ENCODE peak calls at places on chromosomes 12 and 14, in six cellular contexts. One of them, this sample, is unnamed.

GRCh38 chr14:39050389-39050788 is 52.6 kb downstream of the SEC23A start:
- DNase-seq in CD8-positive, alpha-beta T cell: no peak
- DNase-seq in psoas muscle: no peak
- DNase-seq in aorta: no peak
- DNase-seq in A549: peak
- DNase-seq in substantia nigra: no peak
- DNase-seq in this sample: peak

GRCh38 chr12:43937947-43938346 is 102.1 kb downstream of the TMEM117 start:
- DNase-seq in CD8-positive, alpha-beta T cell: no peak
- DNase-seq in psoas muscle: no peak
- DNase-seq in aorta: no peak
- DNase-seq in A549: peak
- DNase-seq in substantia nigra: no peak
- DNase-seq in this sample: no peak

GRCh38 chr14:34046799-34047520 is 96.1 kb upstream of the EGLN3 start:
- DNase-seq in CD8-positive, alpha-beta T cell: no peak
- DNase-seq in psoas muscle: no peak
- DNase-seq in aorta: no peak
- DNase-seq in A549: no peak
- DNase-seq in substantia nigra: no peak
- DNase-seq in this sample: no peak

GRCh38 chr14:75720828-75721227 is 59.8 kb downstream of the TTLL5 start:
- DNase-seq in CD8-positive, alpha-beta T cell: no peak
- DNase-seq in psoas muscle: peak
- DNase-seq in aorta: peak
- DNase-seq in A549: no peak
- DNase-seq in substantia nigra: peak
- DNase-seq in this sample: no peak

GRCh38 chr12:29640589-29641345 is 143.0 kb downstream of the TMTC1 start:
- DNase-seq in CD8-positive, alpha-beta T cell: no peak
- DNase-seq in psoas muscle: peak
- DNase-seq in aorta: peak
- DNase-seq in A549: peak
- DNase-seq in substantia nigra: no peak
- DNase-seq in this sample: no peak

GRCh38 chr14:53740570-53740969 is 216.1 kb downstream of the BMP4 start:
- DNase-seq in CD8-positive, alpha-beta T cell: no peak
- DNase-seq in psoas muscle: no peak
- DNase-seq in aorta: no peak
- DNase-seq in A549: no peak
- DNase-seq in substantia nigra: no peak
- DNase-seq in this sample: no peak

GRCh38 chr12:102427542-102427923 is 52.8 kb downstream of the IGF1 start:
- DNase-seq in CD8-positive, alpha-beta T cell: no peak
- DNase-seq in psoas muscle: peak
- DNase-seq in aorta: peak
- DNase-seq in A549: no peak
- DNase-seq in substantia nigra: no peak
- DNase-seq in this sample: no peak

GRCh38 chr14:92846162-92846897 is 52.2 kb downstream of the GOLGA5 start:
- DNase-seq in CD8-positive, alpha-beta T cell: no peak
- DNase-seq in psoas muscle: no peak
- DNase-seq in aorta: no peak
- DNase-seq in A549: peak
- DNase-seq in substantia nigra: no peak
- DNase-seq in this sample: no peak

GRCh38 chr12:50477241-50477832 is 27.4 kb upstream of the DIP2B start:
- DNase-seq in CD8-positive, alpha-beta T cell: no peak
- DNase-seq in psoas muscle: no peak
- DNase-seq in aorta: no peak
- DNase-seq in A549: no peak
- DNase-seq in substantia nigra: no peak
- DNase-seq in this sample: no peak

GRCh38 chr14:104816678-104816945 is 15.7 kb downstream of the ZBTB42 start:
- DNase-seq in CD8-positive, alpha-beta T cell: no peak
- DNase-seq in psoas muscle: no peak
- DNase-seq in aorta: no peak
- DNase-seq in A549: no peak
- DNase-seq in substantia nigra: no peak
- DNase-seq in this sample: no peak

GRCh38 chr12:40446385-40446784 is 221.6 kb downstream of the LRRK2 start:
- DNase-seq in CD8-positive, alpha-beta T cell: no peak
- DNase-seq in psoas muscle: no peak
- DNase-seq in aorta: no peak
- DNase-seq in A549: peak
- DNase-seq in substantia nigra: no peak
- DNase-seq in this sample: no peak

GRCh38 chr12:110316861-110317260 is 35.8 kb downstream of the ATP2A2 start:
- DNase-seq in CD8-positive, alpha-beta T cell: no peak
- DNase-seq in psoas muscle: no peak
- DNase-seq in aorta: no peak
- DNase-seq in A549: no peak
- DNase-seq in substantia nigra: no peak
- DNase-seq in this sample: peak

GRCh38 chr14:54209501-54210231 is 187.1 kb upstream of the CDKN3 start:
- DNase-seq in CD8-positive, alpha-beta T cell: no peak
- DNase-seq in psoas muscle: no peak
- DNase-seq in aorta: no peak
- DNase-seq in A549: no peak
- DNase-seq in substantia nigra: no peak
- DNase-seq in this sample: no peak

GRCh38 chr12:50087995-50088394 is 2.9 kb downstream of the SMARCD1 start:
- DNase-seq in CD8-positive, alpha-beta T cell: no peak
- DNase-seq in psoas muscle: no peak
- DNase-seq in aorta: peak
- DNase-seq in A549: no peak
- DNase-seq in substantia nigra: no peak
- DNase-seq in this sample: no peak

GRCh38 chr14:69643430-69644200 is 32.2 kb downstream of the SUSD6 start:
- DNase-seq in CD8-positive, alpha-beta T cell: no peak
- DNase-seq in psoas muscle: peak
- DNase-seq in aorta: no peak
- DNase-seq in A549: peak
- DNase-seq in substantia nigra: no peak
- DNase-seq in this sample: no peak

GRCh38 chr12:1184402-1184801 is 193.4 kb downstream of the ERC1 start:
- DNase-seq in CD8-positive, alpha-beta T cell: no peak
- DNase-seq in psoas muscle: no peak
- DNase-seq in aorta: no peak
- DNase-seq in A549: no peak
- DNase-seq in substantia nigra: no peak
- DNase-seq in this sample: no peak

DNA sequence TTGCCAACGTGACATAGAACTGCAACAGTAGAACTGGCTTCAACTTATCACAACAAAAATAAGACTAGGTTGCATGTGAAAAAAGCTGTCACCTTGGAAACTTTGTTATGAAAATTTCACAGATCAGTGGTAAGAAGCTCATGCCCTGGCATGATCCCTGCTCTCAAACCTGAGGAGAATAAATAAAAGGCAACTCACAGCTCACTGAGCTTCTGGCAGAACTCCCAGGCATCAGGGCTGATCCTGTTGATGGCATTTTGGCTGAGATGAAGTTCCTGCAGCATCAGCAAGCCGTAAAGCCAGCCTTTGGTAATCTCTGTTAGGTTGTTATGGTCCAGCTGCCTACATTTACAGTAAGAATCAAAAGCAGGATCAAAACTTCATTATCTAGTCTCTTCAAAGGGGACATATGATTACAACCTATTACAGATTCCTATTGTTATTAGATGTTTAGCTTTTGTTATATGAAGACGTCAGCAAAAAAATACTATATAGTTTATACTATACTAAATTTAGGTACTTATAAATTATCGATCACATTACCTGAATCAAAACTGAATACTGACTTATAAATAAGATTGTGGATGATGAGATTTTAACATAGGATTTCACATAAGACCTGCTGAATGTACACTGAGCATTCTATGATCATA is 32.0 kb downstream of the LRIG3 start:
- DNase-seq in CD8-positive, alpha-beta T cell: no peak
- DNase-seq in psoas muscle: no peak
- DNase-seq in aorta: peak
- DNase-seq in A549: peak
- DNase-seq in substantia nigra: peak
- DNase-seq in this sample: peak
- H3K27ac ChIP-seq in CD8-positive, alpha-beta T cell: no peak
- H3K27ac ChIP-seq in psoas muscle: no peak
- H3K27ac ChIP-seq in aorta: no peak
- H3K27ac ChIP-seq in A549: no peak
- H3K27ac ChIP-seq in substantia nigra: no peak
- H3K27ac ChIP-seq in this sample: no peak

GRCh38 chr14:64971890-64972785 is at the start of gene RAB15:
- DNase-seq in CD8-positive, alpha-beta T cell: no peak
- DNase-seq in psoas muscle: peak
- DNase-seq in aorta: peak
- DNase-seq in A549: peak
- DNase-seq in substantia nigra: no peak
- DNase-seq in this sample: no peak
- H3K27ac ChIP-seq in CD8-positive, alpha-beta T cell: no peak
- H3K27ac ChIP-seq in psoas muscle: peak
- H3K27ac ChIP-seq in aorta: no peak
- H3K27ac ChIP-seq in A549: peak
- H3K27ac ChIP-seq in substantia nigra: no peak
- H3K27ac ChIP-seq in this sample: no peak

GRCh38 chr14:94129758-94130414 is 482 bp upstream of the IFI27L2 start:
- DNase-seq in CD8-positive, alpha-beta T cell: no peak
- DNase-seq in psoas muscle: peak
- DNase-seq in aorta: peak
- DNase-seq in A549: peak
- DNase-seq in substantia nigra: no peak
- DNase-seq in this sample: no peak

GRCh38 chr14:94128216-94128839 is 1.1 kb downstream of the IFI27L2 start:
- DNase-seq in CD8-positive, alpha-beta T cell: no peak
- DNase-seq in psoas muscle: no peak
- DNase-seq in aorta: no peak
- DNase-seq in A549: no peak
- DNase-seq in substantia nigra: no peak
- DNase-seq in this sample: no peak

GRCh38 chr14:94126800-94127199 is 2.6 kb downstream of the IFI27L2 start:
- DNase-seq in CD8-positive, alpha-beta T cell: no peak
- DNase-seq in psoas muscle: no peak
- DNase-seq in aorta: no peak
- DNase-seq in A549: no peak
- DNase-seq in substantia nigra: no peak
- DNase-seq in this sample: no peak

GRCh38 chr14:94127330-94127729 is 2.1 kb downstream of the IFI27L2 start:
- DNase-seq in CD8-positive, alpha-beta T cell: no peak
- DNase-seq in psoas muscle: no peak
- DNase-seq in aorta: no peak
- DNase-seq in A549: no peak
- DNase-seq in substantia nigra: no peak
- DNase-seq in this sample: no peak

GRCh38 chr14:94129111-94129757 is at the start of gene IFI27L2:
- DNase-seq in CD8-positive, alpha-beta T cell: peak
- DNase-seq in psoas muscle: peak
- DNase-seq in aorta: peak
- DNase-seq in A549: peak
- DNase-seq in substantia nigra: peak
- DNase-seq in this sample: peak
- H3K27ac ChIP-seq in CD8-positive, alpha-beta T cell: no peak
- H3K27ac ChIP-seq in psoas muscle: peak
- H3K27ac ChIP-seq in aorta: no peak
- H3K27ac ChIP-seq in A549: peak
- H3K27ac ChIP-seq in substantia nigra: peak
- H3K27ac ChIP-seq in this sample: peak

DNA sequence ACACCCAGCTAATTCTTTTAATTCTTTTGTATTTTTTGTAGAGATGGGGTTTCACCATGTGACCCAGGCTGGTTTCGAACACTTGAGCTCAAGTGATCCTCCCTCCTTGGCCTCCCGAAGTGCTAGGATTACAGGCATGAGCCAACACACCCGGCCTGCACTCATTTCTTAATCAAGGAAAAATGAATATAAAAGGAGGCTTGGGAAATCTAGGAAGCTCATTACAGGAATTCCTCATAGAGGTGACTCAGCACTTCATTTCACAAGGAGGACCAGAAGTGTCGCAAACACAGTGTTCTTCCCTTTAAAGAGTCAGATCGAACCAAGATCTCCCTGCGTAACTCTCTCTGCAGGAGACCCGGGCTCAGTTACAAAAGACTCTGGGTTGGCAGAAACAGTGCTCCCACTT is 30.3 kb downstream of the NFKBIA start:
- DNase-seq in CD8-positive, alpha-beta T cell: no peak
- DNase-seq in psoas muscle: peak
- DNase-seq in aorta: peak
- DNase-seq in A549: peak
- DNase-seq in substantia nigra: no peak
- DNase-seq in this sample: peak
- H3K27ac ChIP-seq in CD8-positive, alpha-beta T cell: no peak
- H3K27ac ChIP-seq in psoas muscle: no peak
- H3K27ac ChIP-seq in aorta: no peak
- H3K27ac ChIP-seq in A549: peak
- H3K27ac ChIP-seq in substantia nigra: no peak
- H3K27ac ChIP-seq in this sample: peak

GRCh38 chr14:23434488-23435219 is 806 bp downstream of the MYH7 start:
- DNase-seq in CD8-positive, alpha-beta T cell: no peak
- DNase-seq in psoas muscle: no peak
- DNase-seq in aorta: no peak
- DNase-seq in A549: no peak
- DNase-seq in substantia nigra: no peak
- DNase-seq in this sample: no peak
- H3K27ac ChIP-seq in CD8-positive, alpha-beta T cell: no peak
- H3K27ac ChIP-seq in psoas muscle: peak
- H3K27ac ChIP-seq in aorta: no peak
- H3K27ac ChIP-seq in A549: no peak
- H3K27ac ChIP-seq in substantia nigra: no peak
- H3K27ac ChIP-seq in this sample: no peak

GRCh38 chr12:108807476-108807875 is 49.9 kb downstream of the SSH1 start:
- DNase-seq in CD8-positive, alpha-beta T cell: no peak
- DNase-seq in psoas muscle: no peak
- DNase-seq in aorta: peak
- DNase-seq in A549: no peak
- DNase-seq in substantia nigra: no peak
- DNase-seq in this sample: no peak
- H3K27ac ChIP-seq in CD8-positive, alpha-beta T cell: no peak
- H3K27ac ChIP-seq in psoas muscle: peak
- H3K27ac ChIP-seq in aorta: no peak
- H3K27ac ChIP-seq in A549: no peak
- H3K27ac ChIP-seq in substantia nigra: no peak
- H3K27ac ChIP-seq in this sample: peak

DNA sequence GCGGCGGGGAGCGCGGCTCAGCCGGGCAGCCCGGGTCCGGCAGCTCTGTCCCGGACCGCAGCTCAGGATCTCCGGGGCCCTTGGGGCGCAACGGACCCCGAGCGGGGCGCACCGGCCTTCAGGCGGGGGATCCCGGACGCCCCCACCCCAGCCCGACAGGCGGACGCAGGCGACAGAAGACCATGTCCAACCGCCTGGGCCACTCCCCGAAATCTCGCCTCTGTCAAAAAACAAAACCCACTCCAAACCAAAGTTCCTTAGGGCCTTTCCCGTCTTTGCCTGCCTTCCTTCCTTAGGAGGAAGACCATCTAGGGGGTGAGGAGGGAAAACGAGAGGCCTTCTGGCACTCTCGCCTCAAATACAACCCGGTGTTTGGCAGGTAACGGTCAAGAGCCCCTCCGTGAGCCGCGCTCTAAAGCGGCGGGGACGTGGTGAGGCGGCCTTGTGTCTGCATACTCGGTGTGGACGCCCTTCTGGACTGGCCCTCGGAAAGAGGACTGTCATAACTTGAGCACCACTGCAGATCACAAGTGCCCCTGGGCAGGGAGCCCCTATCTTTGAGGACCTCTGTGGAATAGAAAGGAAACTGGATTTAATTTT is 611 bp downstream of the HCFC2 start:
- DNase-seq in CD8-positive, alpha-beta T cell: no peak
- DNase-seq in psoas muscle: peak
- DNase-seq in aorta: peak
- DNase-seq in A549: peak
- DNase-seq in substantia nigra: no peak
- DNase-seq in this sample: no peak
- H3K27ac ChIP-seq in CD8-positive, alpha-beta T cell: peak
- H3K27ac ChIP-seq in psoas muscle: peak
- H3K27ac ChIP-seq in aorta: no peak
- H3K27ac ChIP-seq in A549: peak
- H3K27ac ChIP-seq in substantia nigra: peak
- H3K27ac ChIP-seq in this sample: no peak

This sample was measured in AG04450.